ENCODE peak calls at places on chromosomes 11 and 22, in six cellular contexts. G is H9, I is IMR-90, Q is neuronal stem cell, F is mesenchymal stem cell, R is H1. E is an unnamed sample.

GRCh38 chr11:27204527-27204926 is 158.5 kb downstream of the CCDC34 start:
- DNase-seq in G (peak), Q (no peak), R (no peak), F (no peak), I (no peak), E (no peak)

GRCh38 chr22:19878461-19879247 is 24.0 kb upstream of the GNB1L start:
- DNase-seq in F (no peak), I (peak), Q (no peak), G (no peak), R (no peak), E (no peak)

GRCh38 chr22:44129614-44129976 is 51.1 kb upstream of the PARVG start:
- DNase-seq in F (peak), R (no peak), I (peak), Q (no peak), G (no peak), E (peak)

GRCh38 chr11:8693010-8693551 is 10.5 kb downstream of the RPL27A start:
- DNase-seq in G (no peak), I (peak), F (peak), R (no peak), Q (no peak), E (no peak)

GRCh38 chr22:47318041-47318737 is 555.7 kb downstream of the TBC1D22A start:
- DNase-seq in R (no peak), I (no peak), F (no peak), G (no peak), Q (no peak), E (no peak)

GRCh38 chr22:18152519-18152918 is 2.5 kb downstream of the USP18 start:
- DNase-seq in F (no peak), Q (no peak), R (no peak), I (no peak), G (no peak), E (no peak)

GRCh38 chr11:61587951-61588695 is 7.2 kb upstream of the SYT7 start:
- DNase-seq in R (no peak), F (no peak), Q (peak), G (peak), I (no peak), E (peak)

GRCh38 chr11:132238331-132238730 is 867.9 kb downstream of the NTM start:
- DNase-seq in Q (no peak), I (no peak), F (no peak), R (no peak), G (no peak), E (no peak)

GRCh38 chr11:26557666-26558065 is 14.4 kb downstream of the MUC15 start:
- DNase-seq in Q (no peak), F (no peak), R (no peak), I (no peak), G (no peak), E (no peak)

GRCh38 chr11:12454782-12455181 is 77.4 kb downstream of the PARVA start:
- DNase-seq in R (no peak), I (peak), F (no peak), G (no peak), Q (no peak), E (no peak)

GRCh38 chr11:111939836-111940604 is 2.9 kb downstream of the DIXDC1 start:
- DNase-seq in R (no peak), F (peak), I (peak), G (no peak), Q (no peak), E (no peak)

GRCh38 chr22:29263791-29264216 is 4.0 kb downstream of the RHBDD3 start:
- DNase-seq in Q (no peak), R (no peak), I (no peak), F (no peak), G (no peak), E (no peak)

GRCh38 chr11:44729065-44729464 is 2.3 kb downstream of the TSPAN18 start:
- DNase-seq in G (no peak), Q (peak), R (no peak), I (no peak), F (no peak), E (peak)

GRCh38 chr11:122663764-122664163 is 8.2 kb downstream of the UBASH3B start:
- DNase-seq in Q (no peak), I (no peak), F (peak), R (no peak), G (no peak), E (no peak)

GRCh38 chr11:86934933-86935579 is 20.1 kb downstream of the FZD4 start:
- DNase-seq in Q (no peak), R (no peak), I (peak), F (no peak), G (no peak), E (no peak)

GRCh38 chr22:40070701-40071100 is 75.9 kb downstream of the FAM83F start:
- DNase-seq in R (no peak), Q (no peak), G (no peak), I (no peak), F (peak), E (no peak)

GRCh38 chr11:46679252-46680163 is 20.9 kb downstream of the ARHGAP1 start:
- DNase-seq in R (no peak), I (no peak), Q (no peak), F (no peak), G (no peak), E (no peak)

GRCh38 chr22:42243802-42244060 is 26.7 kb downstream of the TCF20 start:
- DNase-seq in Q (no peak), R (no peak), I (no peak), G (no peak), F (no peak), E (no peak)

GRCh38 chr22:42399315-42400271 is 32.6 kb downstream of the NFAM1 start:
- DNase-seq in Q (peak), I (no peak), R (no peak), F (peak), G (peak), E (peak)

GRCh38 chr22:41963453-41964105 is 5.7 kb upstream of the SEPTIN3 start:
- DNase-seq in R (no peak), Q (no peak), G (no peak), I (peak), F (no peak), E (no peak)

GRCh38 chr11:34653851-34654490 is 33.1 kb downstream of the EHF start:
- DNase-seq in Q (no peak), G (no peak), I (peak), F (peak), R (no peak), E (peak)

GRCh38 chr22:49587987-49588386 is 239.7 kb downstream of the BRD1 start:
- DNase-seq in F (no peak), I (no peak), G (no peak), Q (no peak), R (no peak), E (no peak)

GRCh38 chr22:24994070-24994763 is 41.7 kb downstream of the KIAA1671 start:
- DNase-seq in I (no peak), Q (no peak), G (peak), F (peak), R (no peak), E (peak)

GRCh38 chr22:44187652-44188230 is 7.0 kb downstream of the PARVG start:
- DNase-seq in G (no peak), I (no peak), R (no peak), Q (no peak), F (no peak), E (no peak)

GRCh38 chr22:22113701-22114100 is 130.9 kb upstream of the VPREB1 start:
- DNase-seq in F (no peak), G (no peak), Q (no peak), I (no peak), R (no peak), E (no peak)

GRCh38 chr11:60469723-60470122 is 14.1 kb downstream of the MS4A1 start:
- DNase-seq in I (no peak), G (no peak), F (no peak), Q (no peak), R (no peak), E (no peak)

GRCh38 chr11:110467556-110467955 is 37.8 kb downstream of the FDX1 start:
- DNase-seq in G (no peak), R (no peak), Q (no peak), I (no peak), F (no peak), E (peak)

GRCh38 chr11:73949912-73950311 is 914 bp upstream of the DNAJB13 start:
- DNase-seq in G (no peak), F (no peak), Q (no peak), R (no peak), I (no peak), E (no peak)

GRCh38 chr11:26285593-26285992 is 46.3 kb upstream of the ANO3 start:
- DNase-seq in R (no peak), G (no peak), Q (no peak), F (no peak), I (no peak), E (peak)

GRCh38 chr11:84524422-84525051 is 1102.6 kb downstream of the DLG2 start:
- DNase-seq in F (peak), I (peak), Q (no peak), G (no peak), R (no peak), E (peak)

GRCh38 chr11:45213717-45214116 is 67.3 kb downstream of the PRDM11 start:
- DNase-seq in G (no peak), R (no peak), Q (no peak), I (no peak), F (no peak), E (no peak)

GRCh38 chr11:128894296-128894681 is 3.1 kb downstream of the KCNJ5 start:
- DNase-seq in F (no peak), Q (no peak), I (no peak), R (no peak), G (no peak), E (no peak)

GRCh38 chr11:76209956-76210885 is 3.9 kb upstream of the WNT11 start:
- DNase-seq in I (peak), R (no peak), G (no peak), F (peak), Q (peak), E (peak)

GRCh38 chr11:64323373-64323772 is 5.5 kb downstream of the PRDX5 start:
- DNase-seq in Q (no peak), G (no peak), F (no peak), R (no peak), I (no peak), E (no peak)

GRCh38 chr11:76217653-76218160 is 11.4 kb upstream of the WNT11 start:
- DNase-seq in R (no peak), G (no peak), Q (no peak), I (no peak), F (no peak), E (no peak)

DNA sequence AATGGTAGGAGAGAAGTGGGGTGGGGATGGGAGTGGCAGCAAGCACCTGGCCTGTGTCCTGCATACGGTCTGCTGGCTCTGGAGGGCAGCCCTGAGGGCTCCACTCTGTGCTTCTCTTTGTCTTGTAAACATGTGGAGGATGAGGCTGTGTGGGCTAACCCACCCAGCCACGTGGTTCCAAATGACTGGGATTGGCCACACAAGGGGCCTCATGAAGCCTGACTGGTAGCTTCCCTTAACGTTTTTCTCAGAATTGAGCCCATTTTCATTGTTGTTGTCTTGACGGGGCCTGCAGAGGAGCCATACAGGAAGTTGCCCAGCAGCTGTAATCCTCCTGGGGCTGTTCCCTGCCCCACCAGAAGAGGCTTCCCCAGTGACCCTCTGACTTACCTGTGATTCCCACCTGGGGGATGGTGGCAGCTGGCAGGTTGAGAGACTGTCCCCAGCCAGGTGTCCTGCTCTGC is 18.0 kb downstream of the DERL3 start:
- DNase-seq in F (no peak), G (no peak), R (no peak), I (no peak), Q (no peak), E (no peak)
- H2BK15ac ChIP-seq in F (no peak), G (no peak), R (no peak), I (no peak), Q (no peak), E (no peak)

GRCh38 chr11:82403640-82404305 is 329.9 kb downstream of the FAM181B start:
- DNase-seq in I (no peak), Q (no peak), R (no peak), G (no peak), F (no peak), E (no peak)

DNA sequence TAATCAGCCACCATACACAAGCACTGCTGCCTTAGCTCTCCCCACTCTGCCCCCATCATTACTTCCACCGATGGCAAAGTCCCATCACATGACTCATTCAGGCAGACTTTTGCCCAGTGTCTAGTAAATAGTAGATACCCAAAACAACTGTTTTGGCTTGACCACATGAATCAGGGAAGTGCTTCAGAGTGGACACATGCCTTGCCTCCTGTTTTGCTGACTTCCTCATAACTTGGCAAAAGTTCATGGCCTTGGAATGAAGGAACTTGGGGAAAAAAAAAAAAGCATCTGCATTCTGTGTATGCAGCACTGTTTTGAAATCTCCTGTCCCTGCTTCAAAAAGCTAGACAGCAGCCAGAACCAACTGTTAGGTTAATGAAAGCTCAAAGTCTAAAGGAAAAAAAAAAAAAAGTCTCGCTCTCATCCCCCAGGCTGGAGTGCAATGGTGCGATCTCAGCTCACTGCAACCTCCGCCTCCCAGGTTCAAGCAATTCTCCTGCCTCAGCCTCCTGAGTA is 335.3 kb downstream of the FAM181B start:
- DNase-seq in Q (no peak), R (no peak), G (no peak), I (no peak), F (no peak), E (no peak)
- H4K8ac ChIP-seq in Q (no peak), R (no peak), G (no peak), I (no peak), F (no peak), E (no peak)

DNA sequence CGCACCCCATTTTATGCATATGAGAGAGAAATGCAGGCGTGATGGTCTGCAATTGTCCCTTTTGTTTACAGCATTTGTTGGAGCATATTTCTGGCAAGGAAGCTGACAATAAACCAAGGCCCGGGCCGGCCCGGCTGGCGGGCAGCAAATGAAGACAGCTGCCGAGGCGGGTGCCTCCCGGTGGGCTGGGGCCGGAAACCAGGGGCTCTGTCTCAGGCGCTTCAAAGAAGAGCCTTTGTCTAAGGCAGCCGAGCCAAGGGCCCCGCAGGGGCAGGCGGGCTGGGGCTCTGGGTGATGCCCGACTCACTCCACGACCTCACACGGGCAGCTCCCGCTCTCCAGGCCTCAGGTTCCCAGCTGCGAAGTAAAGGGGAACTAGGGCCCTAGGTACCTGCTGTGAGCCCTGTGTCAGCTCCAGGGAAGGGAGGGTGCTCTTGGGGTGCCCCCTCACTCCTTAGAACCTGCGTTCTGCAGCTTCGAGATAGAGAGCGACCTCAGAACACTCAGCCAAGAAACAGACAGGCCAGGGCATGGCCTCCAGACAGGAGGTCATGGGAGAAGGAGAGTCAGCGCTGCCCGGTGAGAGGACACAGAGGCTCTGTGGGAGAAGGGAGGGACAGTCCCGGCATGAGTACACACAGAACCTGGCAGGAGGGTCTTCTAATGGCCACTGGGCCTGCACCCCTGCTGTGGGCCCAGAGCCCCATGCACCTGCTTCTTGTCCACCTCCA is 2.4 kb downstream of the LINC01488 start:
- DNase-seq in Q (no peak), F (no peak), I (no peak), G (peak), R (no peak), E (no peak)
- H2BK15ac ChIP-seq in Q (no peak), F (no peak), I (no peak), G (no peak), R (peak), E (no peak)

GRCh38 chr11:66857234-66857926 is 516 bp downstream of the LRFN4 start:
- DNase-seq in G (peak), I (no peak), Q (no peak), F (peak), R (no peak), E (peak)
- H4K8ac ChIP-seq in G (no peak), I (peak), Q (no peak), F (peak), R (peak), E (no peak)

GRCh38 chr22:26949193-26949592 is 291.8 kb downstream of the MIAT start:
- DNase-seq in Q (no peak), R (no peak), F (peak), I (peak), G (no peak), E (peak)
- H2BK15ac ChIP-seq in Q (no peak), R (no peak), F (no peak), I (no peak), G (no peak), E (no peak)

DNA sequence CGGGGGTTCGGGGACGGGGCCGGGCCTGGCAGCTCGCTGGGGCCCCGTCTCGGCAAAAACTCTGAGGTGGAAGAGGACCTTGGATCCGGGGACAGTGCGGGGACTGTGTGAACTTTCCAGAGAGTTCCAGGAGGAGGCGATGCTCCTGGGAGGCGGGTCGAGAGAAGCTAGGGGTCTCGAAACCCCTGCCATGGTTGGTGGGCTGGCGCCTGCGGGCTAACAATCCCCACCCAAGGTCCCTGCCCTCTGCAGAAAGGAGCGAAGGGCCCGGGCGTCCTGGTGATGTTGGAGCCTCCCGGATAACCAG is 4.7 kb upstream of the GRK2 start:
- DNase-seq in G (no peak), Q (no peak), I (no peak), R (no peak), F (no peak), E (no peak)
- H4K8ac ChIP-seq in G (no peak), Q (no peak), I (peak), R (no peak), F (peak), E (no peak)

GRCh38 chr11:116461789-116462188 is 311.0 kb downstream of the BUD13 start:
- DNase-seq in G (peak), Q (no peak), F (no peak), R (no peak), I (no peak), E (peak)

GRCh38 chr11:116467809-116468208 is 305.0 kb downstream of the BUD13 start:
- DNase-seq in Q (no peak), F (no peak), G (no peak), I (no peak), R (no peak), E (no peak)

GRCh38 chr11:116460156-116460965 is 312.4 kb downstream of the BUD13 start:
- DNase-seq in I (no peak), Q (no peak), G (no peak), F (no peak), R (no peak), E (no peak)

GRCh38 chr11:116466231-116466630 is 306.6 kb downstream of the BUD13 start:
- DNase-seq in G (no peak), I (no peak), R (no peak), F (no peak), Q (no peak), E (no peak)

GRCh38 chr11:116465056-116465455 is 307.7 kb downstream of the BUD13 start:
- DNase-seq in Q (no peak), I (no peak), G (no peak), F (no peak), R (no peak), E (no peak)
- H2BK15ac ChIP-seq in Q (no peak), I (no peak), G (no peak), F (no peak), R (no peak), E (no peak)

E was measured in mesendoderm.